ENCODE peak calls at places on chromosomes 5 and 9, in four cellular contexts. One of them, this sample, is unnamed.

GRCh38 chr5:135296900-135297816 is 101.9 kb downstream of the MACROH2A1 start:
- DNase-seq in cardiac fibroblast: no peak
- DNase-seq in endothelial cell: no peak
- DNase-seq in CD4-positive, alpha-beta T cell: no peak
- DNase-seq in this sample: no peak

GRCh38 chr5:123545506-123545905 is 33.5 kb downstream of the CSNK1G3 start:
- DNase-seq in cardiac fibroblast: peak
- DNase-seq in CD4-positive, alpha-beta T cell: no peak
- DNase-seq in endothelial cell: peak
- DNase-seq in this sample: peak

GRCh38 chr5:73367650-73368049 is 80.9 kb downstream of the FOXD1 start:
- DNase-seq in endothelial cell: no peak
- DNase-seq in CD4-positive, alpha-beta T cell: no peak
- DNase-seq in cardiac fibroblast: peak
- DNase-seq in this sample: no peak

GRCh38 chr9:124765439-124765835 is 5.7 kb downstream of the NR6A1 start:
- DNase-seq in cardiac fibroblast: no peak
- DNase-seq in endothelial cell: no peak
- DNase-seq in CD4-positive, alpha-beta T cell: no peak
- DNase-seq in this sample: no peak

GRCh38 chr9:137679249-137679648 is 60.4 kb downstream of the EHMT1 start:
- DNase-seq in CD4-positive, alpha-beta T cell: no peak
- DNase-seq in cardiac fibroblast: no peak
- DNase-seq in endothelial cell: no peak
- DNase-seq in this sample: no peak

GRCh38 chr9:137759649-137760321 is 117.8 kb upstream of the CACNA1B start:
- DNase-seq in cardiac fibroblast: no peak
- DNase-seq in endothelial cell: no peak
- DNase-seq in CD4-positive, alpha-beta T cell: no peak
- DNase-seq in this sample: no peak

GRCh38 chr9:130327781-130328348 is 62.3 kb downstream of the HMCN2 start:
- DNase-seq in endothelial cell: no peak
- DNase-seq in cardiac fibroblast: peak
- DNase-seq in CD4-positive, alpha-beta T cell: no peak
- DNase-seq in this sample: peak

GRCh38 chr5:133867851-133868545 is 100.4 kb downstream of the C5orf15 start:
- DNase-seq in CD4-positive, alpha-beta T cell: no peak
- DNase-seq in endothelial cell: no peak
- DNase-seq in cardiac fibroblast: no peak
- DNase-seq in this sample: no peak

GRCh38 chr5:114447084-114447773 is 85.4 kb downstream of the KCNN2 start:
- DNase-seq in CD4-positive, alpha-beta T cell: no peak
- DNase-seq in cardiac fibroblast: no peak
- DNase-seq in endothelial cell: no peak
- DNase-seq in this sample: peak
- TF ChIP-seq CTCF in CD4-positive, alpha-beta T cell: no peak
- TF ChIP-seq CTCF in cardiac fibroblast: peak
- TF ChIP-seq CTCF in endothelial cell: peak
- TF ChIP-seq CTCF in this sample: no peak

GRCh38 chr9:69931340-69931739 is 110.7 kb downstream of the CFAP95 start:
- DNase-seq in cardiac fibroblast: peak
- DNase-seq in CD4-positive, alpha-beta T cell: no peak
- DNase-seq in endothelial cell: no peak
- DNase-seq in this sample: peak
- TF ChIP-seq CTCF in cardiac fibroblast: peak
- TF ChIP-seq CTCF in CD4-positive, alpha-beta T cell: no peak
- TF ChIP-seq CTCF in endothelial cell: no peak
- TF ChIP-seq CTCF in this sample: peak

DNA sequence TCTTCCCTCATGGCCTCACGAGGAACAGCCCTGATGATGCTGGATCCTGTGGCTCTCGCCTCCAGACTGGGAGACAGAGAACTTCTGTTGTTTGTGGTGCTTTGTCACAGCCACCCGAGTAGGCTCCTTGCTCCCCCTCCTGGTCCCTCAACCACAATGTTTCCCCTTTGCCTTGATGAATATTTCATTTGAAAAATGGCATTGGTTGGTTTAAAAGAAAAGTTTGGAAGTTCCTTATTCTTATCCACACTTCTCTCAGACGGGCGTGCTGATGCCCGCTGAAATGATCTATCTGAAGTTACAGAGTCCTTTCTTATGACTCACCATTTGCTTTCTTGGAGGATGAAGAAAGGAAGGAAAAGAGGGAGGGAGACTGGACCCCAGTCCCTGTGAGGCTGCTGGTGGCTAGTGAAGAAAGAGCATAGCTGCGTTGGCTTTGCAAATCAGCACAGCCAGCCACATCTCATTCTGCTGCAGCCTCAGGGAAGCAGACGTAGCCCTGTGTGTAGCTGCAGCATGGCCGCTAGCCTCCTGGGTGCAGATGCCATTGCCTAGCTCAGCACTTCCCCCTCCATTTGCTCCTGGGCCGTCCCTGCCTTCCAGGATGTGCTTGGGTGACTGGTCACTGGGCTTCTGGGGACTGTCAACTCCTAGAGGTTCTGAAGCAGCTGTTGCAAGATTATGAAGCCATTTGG is 185.9 kb downstream of the ERCC6L2 start:
- DNase-seq in cardiac fibroblast: peak
- DNase-seq in CD4-positive, alpha-beta T cell: peak
- DNase-seq in endothelial cell: peak
- DNase-seq in this sample: peak
- TF ChIP-seq CTCF in cardiac fibroblast: peak
- TF ChIP-seq CTCF in CD4-positive, alpha-beta T cell: peak
- TF ChIP-seq CTCF in endothelial cell: peak
- TF ChIP-seq CTCF in this sample: peak

GRCh38 chr9:96251451-96251850 is 50.5 kb downstream of the HSD17B3 start:
- DNase-seq in CD4-positive, alpha-beta T cell: no peak
- DNase-seq in cardiac fibroblast: no peak
- DNase-seq in endothelial cell: no peak
- DNase-seq in this sample: peak

GRCh38 chr9:96249746-96250145 is 52.2 kb downstream of the HSD17B3 start:
- DNase-seq in cardiac fibroblast: no peak
- DNase-seq in endothelial cell: no peak
- DNase-seq in CD4-positive, alpha-beta T cell: no peak
- DNase-seq in this sample: no peak

GRCh38 chr9:96255698-96256097 is 46.3 kb downstream of the HSD17B3 start:
- DNase-seq in cardiac fibroblast: no peak
- DNase-seq in endothelial cell: no peak
- DNase-seq in CD4-positive, alpha-beta T cell: no peak
- DNase-seq in this sample: no peak

GRCh38 chr9:96256800-96257199 is 45.2 kb downstream of the HSD17B3 start:
- DNase-seq in endothelial cell: peak
- DNase-seq in cardiac fibroblast: no peak
- DNase-seq in CD4-positive, alpha-beta T cell: no peak
- DNase-seq in this sample: peak

DNA sequence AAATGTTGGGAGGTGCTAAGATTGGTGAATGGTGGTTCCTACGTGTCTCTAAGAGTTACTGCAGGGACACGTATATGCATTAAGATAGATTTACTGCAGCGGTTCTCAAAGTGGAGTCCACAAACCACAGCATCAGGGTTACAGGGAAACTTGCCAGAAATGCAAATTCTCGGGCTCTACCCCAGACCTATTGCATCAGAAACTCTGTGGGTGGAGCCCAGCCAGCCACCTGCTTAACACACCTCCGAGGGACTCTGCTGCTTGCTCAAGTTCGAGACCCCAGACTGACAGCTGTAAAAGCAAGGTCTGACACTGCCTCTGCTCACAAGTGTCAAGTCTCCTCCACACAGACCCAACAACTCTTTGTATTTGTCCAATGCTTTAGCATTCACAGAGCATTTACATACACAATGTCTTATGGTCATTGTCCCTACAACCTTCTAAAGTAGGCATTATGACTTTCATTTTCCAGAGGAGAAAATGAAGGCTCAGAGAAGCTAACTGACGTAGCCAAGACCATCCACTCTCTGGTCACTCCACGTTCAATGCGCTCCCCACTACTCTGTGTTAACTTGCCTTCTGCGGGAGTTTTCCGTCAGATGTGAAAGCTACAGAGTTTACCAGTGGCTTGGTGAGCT is 48.8 kb downstream of the HSD17B3 start:
- DNase-seq in cardiac fibroblast: no peak
- DNase-seq in endothelial cell: no peak
- DNase-seq in CD4-positive, alpha-beta T cell: no peak
- DNase-seq in this sample: peak
- TF ChIP-seq CTCF in cardiac fibroblast: no peak
- TF ChIP-seq CTCF in endothelial cell: no peak
- TF ChIP-seq CTCF in CD4-positive, alpha-beta T cell: no peak
- TF ChIP-seq CTCF in this sample: no peak

GRCh38 chr5:147621016-147621415 is 111.1 kb upstream of the DPYSL3 start:
- DNase-seq in cardiac fibroblast: no peak
- DNase-seq in endothelial cell: no peak
- DNase-seq in CD4-positive, alpha-beta T cell: no peak
- DNase-seq in this sample: no peak
- TF ChIP-seq CTCF in cardiac fibroblast: no peak
- TF ChIP-seq CTCF in endothelial cell: no peak
- TF ChIP-seq CTCF in CD4-positive, alpha-beta T cell: no peak
- TF ChIP-seq CTCF in this sample: no peak

GRCh38 chr9:126942369-126942768 is 27.8 kb downstream of the RALGPS1 start:
- DNase-seq in cardiac fibroblast: no peak
- DNase-seq in endothelial cell: no peak
- DNase-seq in CD4-positive, alpha-beta T cell: no peak
- DNase-seq in this sample: no peak

GRCh38 chr9:126952180-126952960 is 37.8 kb downstream of the RALGPS1 start:
- DNase-seq in cardiac fibroblast: peak
- DNase-seq in CD4-positive, alpha-beta T cell: no peak
- DNase-seq in endothelial cell: no peak
- DNase-seq in this sample: no peak

GRCh38 chr9:126953089-126953809 is 38.7 kb downstream of the RALGPS1 start:
- DNase-seq in CD4-positive, alpha-beta T cell: no peak
- DNase-seq in endothelial cell: no peak
- DNase-seq in cardiac fibroblast: peak
- DNase-seq in this sample: no peak

GRCh38 chr9:126945682-126946081 is 31.1 kb downstream of the RALGPS1 start:
- DNase-seq in cardiac fibroblast: peak
- DNase-seq in endothelial cell: no peak
- DNase-seq in CD4-positive, alpha-beta T cell: no peak
- DNase-seq in this sample: no peak

DNA sequence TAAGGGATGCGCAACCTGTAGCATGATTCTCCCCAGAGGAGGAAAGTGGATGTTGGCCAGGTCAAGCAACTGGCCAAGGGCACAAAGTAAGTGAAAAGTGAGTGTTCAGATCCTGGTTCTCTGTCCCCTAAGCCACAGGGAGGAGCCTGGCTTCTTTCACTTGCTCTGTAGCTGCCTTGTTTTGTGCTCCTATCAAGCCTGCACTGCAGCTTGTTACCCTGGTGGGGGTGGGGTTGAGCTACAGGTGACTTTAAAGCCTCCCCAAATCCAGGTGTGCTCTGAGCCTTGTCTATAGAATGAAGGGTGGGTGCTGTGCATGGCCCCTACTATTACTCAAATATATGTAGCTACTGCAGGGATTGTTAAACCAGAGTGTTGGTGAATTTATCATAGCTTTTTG is 32.9 kb downstream of the RALGPS1 start:
- DNase-seq in CD4-positive, alpha-beta T cell: no peak
- DNase-seq in endothelial cell: no peak
- DNase-seq in cardiac fibroblast: no peak
- DNase-seq in this sample: peak
- TF ChIP-seq CTCF in CD4-positive, alpha-beta T cell: no peak
- TF ChIP-seq CTCF in endothelial cell: no peak
- TF ChIP-seq CTCF in cardiac fibroblast: no peak
- TF ChIP-seq CTCF in this sample: no peak

DNA sequence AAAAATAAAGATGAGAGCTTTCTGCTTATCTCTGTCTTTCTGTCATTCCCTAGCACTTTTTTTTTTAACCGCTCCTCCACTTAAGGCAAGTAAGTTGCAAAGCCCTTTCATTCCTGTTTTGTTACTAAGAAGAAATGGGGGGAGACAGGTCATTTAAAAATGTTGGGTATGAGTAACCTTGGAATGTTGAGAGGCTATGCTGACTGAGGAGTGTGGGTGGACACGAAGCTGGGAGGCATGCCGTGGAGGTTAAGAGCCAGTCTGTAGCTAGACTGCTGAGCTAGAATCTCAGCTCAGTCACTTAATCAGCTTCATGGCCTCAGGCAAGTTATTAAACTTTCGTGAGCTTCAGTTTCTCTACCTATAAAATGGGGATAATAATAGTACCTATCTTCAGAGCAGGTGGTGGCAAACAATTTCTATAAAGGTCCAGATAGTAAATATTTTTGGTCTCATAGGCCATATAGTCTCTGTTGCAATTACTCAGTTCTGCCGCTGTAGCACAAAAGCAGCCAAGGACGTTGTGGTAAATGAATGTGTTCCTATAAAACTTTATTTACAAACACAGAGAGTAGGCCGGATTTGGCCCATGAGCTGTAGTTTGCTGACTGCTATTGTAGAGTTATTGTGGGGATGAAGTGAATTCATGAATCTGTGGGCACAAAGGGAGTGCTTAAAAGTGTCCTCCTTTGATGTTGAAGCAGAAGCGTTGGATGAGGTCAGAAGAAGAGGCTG is 220.0 kb downstream of the GABBR2 start:
- DNase-seq in CD4-positive, alpha-beta T cell: no peak
- DNase-seq in cardiac fibroblast: peak
- DNase-seq in endothelial cell: no peak
- DNase-seq in this sample: peak
- TF ChIP-seq CTCF in CD4-positive, alpha-beta T cell: no peak
- TF ChIP-seq CTCF in cardiac fibroblast: peak
- TF ChIP-seq CTCF in endothelial cell: no peak
- TF ChIP-seq CTCF in this sample: no peak

DNA sequence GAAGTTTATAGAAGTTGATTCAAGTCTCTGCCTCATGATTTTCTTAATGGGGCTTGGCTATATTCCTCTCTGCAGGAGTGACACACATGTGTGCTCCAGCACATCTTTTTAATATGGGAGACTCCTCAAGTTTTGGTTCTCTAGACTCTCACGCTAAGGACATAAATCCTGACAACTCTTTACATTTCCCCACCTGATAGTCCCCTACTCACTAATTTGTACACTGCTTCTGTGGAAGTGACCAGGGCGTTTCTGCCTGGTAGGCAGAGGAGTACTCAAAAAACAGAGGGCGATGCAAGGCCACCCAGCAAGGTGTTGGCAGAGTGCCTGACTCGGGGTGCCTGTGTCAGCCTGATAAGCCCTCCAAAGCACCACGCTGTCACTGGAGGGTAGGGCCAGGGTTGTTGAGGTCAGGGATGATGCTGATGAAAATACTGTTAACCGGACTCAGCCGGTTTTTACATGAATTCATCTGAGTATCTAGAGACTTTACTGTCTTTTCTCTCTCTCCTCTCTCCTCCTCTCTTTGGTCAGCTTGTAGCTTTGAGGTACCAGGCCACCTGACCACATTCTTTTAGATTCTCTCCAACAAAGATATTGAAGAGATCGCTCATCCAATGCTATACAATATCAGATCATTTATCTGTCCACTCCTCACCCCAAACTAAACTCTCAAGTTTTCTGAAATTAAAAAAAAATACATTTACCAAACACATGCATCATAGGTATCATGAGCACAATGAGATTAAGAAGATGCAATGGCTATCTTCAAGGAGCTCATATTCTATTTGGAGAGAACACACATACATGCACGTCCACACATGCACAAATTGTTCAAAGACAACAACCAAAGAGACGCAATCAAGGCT is 205.2 kb downstream of the PIK3R1 start:
- DNase-seq in endothelial cell: no peak
- DNase-seq in cardiac fibroblast: no peak
- DNase-seq in CD4-positive, alpha-beta T cell: no peak
- DNase-seq in this sample: no peak
- TF ChIP-seq CTCF in endothelial cell: no peak
- TF ChIP-seq CTCF in cardiac fibroblast: no peak
- TF ChIP-seq CTCF in CD4-positive, alpha-beta T cell: no peak
- TF ChIP-seq CTCF in this sample: no peak